ENCODE peak calls at places on chromosome 22, in seven cellular contexts. J is HCT116, Q is H1, H is HepG2, A is SK-N-SH, Z is K562, R is GM12878. L is an unnamed sample.

GRCh38 chr22:43014876-43015676 is at the start of gene PACSIN2:
- DNase-seq in H (peak), Q (peak), R (peak), Z (peak), A (peak), J (peak), L (peak)

GRCh38 chr22:24595228-24595627 is 2.4 kb upstream of the LRRC75B start:
- DNase-seq in A (no peak), J (no peak), Q (no peak), Z (no peak), R (no peak), H (no peak), L (no peak)

GRCh38 chr22:29947410-29948387 is 64.7 kb downstream of the MTMR3 start:
- DNase-seq in R (no peak), A (peak), Z (no peak), H (no peak), Q (no peak), J (no peak), L (no peak)

GRCh38 chr22:16936625-16937024 is 71.4 kb downstream of the GAB4 start:
- DNase-seq in J (no peak), Z (no peak), A (no peak), H (no peak), R (no peak), Q (no peak), L (peak)

GRCh38 chr22:45502215-45503070 is at the start of gene FBLN1:
- DNase-seq in R (no peak), Q (peak), A (peak), J (no peak), Z (peak), H (peak), L (no peak)

GRCh38 chr22:32880061-32880460 is 78.6 kb downstream of the TIMP3 start:
- DNase-seq in H (no peak), J (no peak), Q (no peak), Z (no peak), R (no peak), A (no peak), L (no peak)

GRCh38 chr22:47621253-47621652 is 858.8 kb downstream of the TBC1D22A start:
- DNase-seq in R (no peak), A (no peak), J (no peak), Q (no peak), Z (no peak), H (no peak), L (no peak)

GRCh38 chr22:45503816-45504702 is 1.4 kb downstream of the FBLN1 start:
- DNase-seq in R (no peak), H (no peak), Q (peak), A (peak), J (no peak), Z (no peak), L (no peak)

GRCh38 chr22:18126606-18127005 is 16.0 kb downstream of the TUBA8 start:
- DNase-seq in Z (no peak), Q (no peak), A (no peak), H (no peak), J (no peak), R (no peak), L (no peak)

GRCh38 chr22:33601062-33601461 is 319.2 kb downstream of the LARGE1 start:
- DNase-seq in A (no peak), Z (no peak), Q (no peak), J (no peak), H (no peak), R (no peak), L (no peak)

GRCh38 chr22:30979932-30980331 is 10.9 kb downstream of the TUG1 start:
- DNase-seq in J (no peak), Z (no peak), Q (no peak), R (no peak), A (no peak), H (no peak), L (no peak)

GRCh38 chr22:19825904-19826618 is 28.6 kb downstream of the GNB1L start:
- DNase-seq in R (no peak), H (no peak), J (no peak), Q (no peak), A (no peak), Z (no peak), L (no peak)

GRCh38 chr22:23204541-23205157 is 24.3 kb downstream of the BCR start:
- DNase-seq in H (no peak), A (peak), Q (no peak), Z (no peak), J (no peak), R (no peak), L (no peak)

GRCh38 chr22:38943882-38944281 is 13.5 kb upstream of the APOBEC3A start:
- DNase-seq in Q (no peak), H (no peak), R (no peak), J (no peak), A (no peak), Z (no peak), L (no peak)

GRCh38 chr22:38943181-38943580 is 14.2 kb upstream of the APOBEC3A start:
- DNase-seq in Q (no peak), J (no peak), Z (no peak), H (no peak), A (no peak), R (no peak), L (no peak)

GRCh38 chr22:38942702-38943101 is 14.7 kb upstream of the APOBEC3A start:
- DNase-seq in Z (no peak), J (no peak), Q (no peak), A (no peak), H (no peak), R (no peak), L (no peak)

GRCh38 chr22:38940985-38941384 is 16.4 kb upstream of the APOBEC3A start:
- DNase-seq in A (no peak), J (no peak), Z (no peak), Q (no peak), H (no peak), R (no peak), L (no peak)

DNA sequence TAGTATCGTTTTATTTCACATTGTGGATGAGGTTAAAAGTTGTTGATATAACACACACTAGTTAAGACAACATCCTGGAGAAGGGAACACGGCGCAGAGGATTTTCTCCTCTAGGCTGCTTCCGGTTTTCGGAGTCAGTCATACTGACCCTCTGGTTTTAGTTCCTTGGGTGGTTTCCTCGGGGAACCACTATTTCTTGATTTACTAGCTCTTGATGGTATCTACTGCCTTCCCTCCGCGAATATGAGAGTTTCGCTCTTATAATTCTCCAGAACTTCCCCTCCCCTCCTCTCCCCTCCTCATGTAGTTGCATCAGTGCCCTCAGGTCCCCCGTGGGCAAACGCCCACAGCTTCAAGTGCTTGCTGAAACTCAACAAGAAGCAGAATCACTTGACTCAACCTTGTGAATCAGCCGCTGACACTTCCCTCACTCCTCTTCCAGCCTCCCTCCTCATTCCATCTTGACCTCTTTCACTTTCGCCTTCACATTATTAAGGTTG is 15.9 kb upstream of the APOBEC3A start:
- DNase-seq in Z (no peak), H (no peak), A (no peak), R (peak), Q (no peak), J (no peak), L (no peak)
- TF ChIP-seq JUND in Z (no peak), H (no peak), A (no peak), R (no peak), Q (no peak), J (no peak), L (no peak)

DNA sequence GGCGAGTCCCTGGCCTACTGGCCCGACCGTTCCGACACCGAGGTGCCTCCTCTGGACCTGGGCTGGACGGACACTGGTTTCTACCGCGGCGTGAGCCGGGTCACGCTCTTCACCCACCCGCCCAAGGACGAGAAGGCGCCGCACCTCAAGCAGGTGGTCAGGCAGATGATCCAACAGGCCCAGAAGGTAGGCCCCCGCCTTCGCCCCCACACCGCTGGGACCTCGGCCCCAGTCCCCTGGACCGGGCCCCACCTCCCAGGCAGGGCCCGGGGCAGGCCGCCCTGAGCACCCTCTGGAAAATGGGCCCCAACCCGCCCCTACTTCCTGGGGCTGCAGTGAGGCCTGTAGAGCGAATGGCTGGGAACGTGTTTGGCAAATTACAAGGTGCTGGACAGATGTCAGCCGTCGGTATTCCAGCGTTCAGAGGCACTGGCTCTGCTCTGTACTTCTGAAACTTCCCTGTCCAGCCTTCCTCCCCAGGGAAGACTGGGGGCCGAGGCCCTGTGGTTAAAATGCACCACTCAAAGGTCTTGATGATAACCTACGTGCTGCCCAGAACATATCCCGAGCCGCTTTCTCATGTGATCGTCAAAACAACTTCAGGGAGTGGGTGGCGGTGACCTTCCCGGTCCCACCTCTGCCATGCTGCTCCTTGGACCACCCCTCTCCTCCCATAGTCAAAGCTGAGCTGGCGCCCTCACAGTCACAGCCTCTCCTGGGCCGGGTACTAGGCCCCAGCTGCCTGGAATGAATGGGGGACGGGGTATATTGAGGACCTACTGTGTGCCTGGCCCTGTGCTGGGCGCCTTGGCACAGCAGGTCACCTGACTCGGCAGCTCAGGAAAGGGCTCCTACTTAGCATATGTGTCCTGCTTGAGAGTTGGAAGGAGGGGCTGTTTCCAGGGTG is 845 bp downstream of the FAM83F start:
- DNase-seq in R (no peak), J (no peak), A (no peak), H (no peak), Z (no peak), Q (no peak), L (no peak)
- TF ChIP-seq JUND in R (no peak), J (no peak), A (no peak), H (no peak), Z (no peak), Q (no peak), L (no peak)

GRCh38 chr22:22082960-22083359 is 100.4 kb upstream of the TOP3B start:
- DNase-seq in R (no peak), A (no peak), Z (no peak), Q (no peak), J (no peak), H (no peak), L (no peak)
- TF ChIP-seq JUND in R (no peak), A (no peak), Z (no peak), Q (no peak), J (no peak), H (no peak), L (no peak)

GRCh38 chr22:41687901-41688364 is 734 bp downstream of the SNU13 start:
- DNase-seq in H (no peak), J (no peak), Z (peak), A (peak), R (no peak), Q (no peak), L (no peak)
- TF ChIP-seq JUND in H (no peak), J (no peak), Z (no peak), A (no peak), R (no peak), Q (no peak), L (no peak)

GRCh38 chr22:49332691-49333090 is 495.0 kb downstream of the BRD1 start:
- DNase-seq in Z (no peak), J (no peak), H (no peak), Q (peak), A (no peak), R (no peak), L (no peak)
- TF ChIP-seq JUND in Z (no peak), J (no peak), H (no peak), Q (no peak), A (no peak), R (no peak), L (no peak)

DNA sequence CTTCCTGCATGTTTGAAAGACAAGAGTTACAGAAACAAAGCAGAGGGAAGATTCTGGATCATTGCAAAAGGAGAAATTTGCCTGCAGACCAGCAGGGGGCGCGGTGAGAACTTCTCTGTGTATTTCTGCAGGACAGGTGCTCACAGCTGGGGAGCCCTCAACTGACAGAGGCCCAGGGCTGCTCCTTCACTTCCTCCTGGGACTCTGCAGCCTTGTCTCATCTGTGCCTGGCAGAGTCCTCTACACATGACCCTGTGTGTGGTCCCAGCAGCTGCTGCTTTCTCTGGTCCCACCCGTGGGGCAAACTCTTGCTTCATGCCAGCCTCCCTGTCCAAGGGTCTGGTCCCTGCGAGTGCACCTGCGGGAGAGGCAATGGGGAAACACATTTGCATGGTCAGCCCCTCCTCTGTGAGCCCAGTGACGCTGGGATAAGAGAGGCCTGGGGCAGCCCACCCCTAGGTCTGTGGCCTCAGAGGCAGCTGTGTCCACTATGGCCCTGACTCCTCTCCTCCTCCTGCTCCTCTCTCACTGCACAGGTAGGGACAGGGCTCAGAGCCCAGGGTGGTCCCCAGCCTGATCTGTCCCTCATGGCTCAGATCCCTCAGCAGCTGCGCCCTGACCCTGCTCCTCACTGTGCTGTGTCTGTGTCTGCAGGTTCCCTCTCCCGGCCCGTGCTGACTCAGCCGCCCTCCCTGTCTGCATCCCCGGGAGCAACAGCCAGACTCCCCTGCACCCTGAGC is 43.2 kb upstream of the VPREB1 start:
- DNase-seq in R (no peak), Q (peak), A (peak), J (no peak), H (peak), Z (peak), L (peak)
- TF ChIP-seq JUND in R (no peak), Q (no peak), A (no peak), J (no peak), H (no peak), Z (peak), L (no peak)

GRCh38 chr22:44396021-44396726 is 83.4 kb upstream of the SHISAL1 start:
- DNase-seq in Q (peak), R (no peak), J (no peak), A (peak), H (no peak), Z (no peak), L (no peak)

GRCh38 chr22:44393066-44393465 is 80.3 kb upstream of the SHISAL1 start:
- DNase-seq in J (no peak), Z (no peak), Q (no peak), A (no peak), R (no peak), H (no peak), L (no peak)

GRCh38 chr22:44396727-44397722 is 84.3 kb upstream of the SHISAL1 start:
- DNase-seq in Q (peak), Z (no peak), J (no peak), H (no peak), R (no peak), A (peak), L (no peak)

GRCh38 chr22:44394246-44395115 is 81.7 kb upstream of the SHISAL1 start:
- DNase-seq in R (no peak), H (no peak), J (no peak), Q (peak), A (peak), Z (no peak), L (no peak)

GRCh38 chr22:44395116-44396005 is 82.6 kb upstream of the SHISAL1 start:
- DNase-seq in R (no peak), A (peak), Z (no peak), H (no peak), Q (peak), J (no peak), L (no peak)
- TF ChIP-seq JUND in R (no peak), A (no peak), Z (no peak), H (no peak), Q (no peak), J (no peak), L (no peak)

GRCh38 chr22:28450109-28450508 is 229.5 kb downstream of the TTC28 start:
- DNase-seq in Q (no peak), R (no peak), Z (no peak), J (no peak), H (no peak), A (no peak), L (no peak)
- TF ChIP-seq JUND in Q (no peak), R (no peak), Z (no peak), J (no peak), H (no peak), A (no peak), L (no peak)